ENCODE peak calls at places on chromosome 21, in four cellular contexts. P is AG04450; W is IMR-90; D is CD4-positive, CD25-positive, alpha-beta regulatory T cell. G is an unnamed sample. For H3K9me3, the result is how much of the 10 kb centered on the place peaks cover.

GRCh38 chr21:46116189-46116845 is 18.4 kb downstream of the COL6A2 start:
- DNase-seq in P (no peak), D (no peak), W (no peak), G (no peak)

GRCh38 chr21:35350965-35351364 is 301.9 kb upstream of the RUNX1 start:
- DNase-seq in D (no peak), W (peak), P (no peak), G (no peak)

GRCh38 chr21:46056450-46056903 is 41.4 kb upstream of the COL6A2 start:
- DNase-seq in D (no peak), W (peak), P (peak), G (no peak)

GRCh38 chr21:46500224-46500861 is 41.7 kb downstream of the DIP2A start:
- DNase-seq in P (no peak), D (peak), W (peak), G (no peak)

GRCh38 chr21:30463713-30464112 is 16.5 kb downstream of the KRTAP19-1 start:
- DNase-seq in P (no peak), W (no peak), D (peak), G (no peak)

GRCh38 chr21:45768011-45768740 is 124.7 kb downstream of the PCBP3 start:
- DNase-seq in P (no peak), W (peak), D (peak), G (no peak)

GRCh38 chr21:41802684-41803083 is 35.8 kb upstream of the RIPK4 start:
- DNase-seq in P (no peak), D (no peak), W (no peak), G (no peak)

GRCh38 chr21:41706263-41706639 is 60.6 kb downstream of the RIPK4 start:
- DNase-seq in W (no peak), D (no peak), P (no peak), G (no peak)

GRCh38 chr21:36320421-36321324 is 676 bp downstream of the MORC3 start:
- DNase-seq in P (peak), W (peak), D (peak), G (no peak)

GRCh38 chr21:15688809-15689208 is 41.0 kb upstream of the USP25 start:
- DNase-seq in D (peak), W (no peak), P (no peak), G (no peak)

GRCh38 chr21:46077674-46078101 is 20.2 kb upstream of the COL6A2 start:
- DNase-seq in P (no peak), D (no peak), W (no peak), G (no peak)

GRCh38 chr21:43267391-43268085 is 98.7 kb downstream of the CRYAA start:
- DNase-seq in W (no peak), P (no peak), D (no peak), G (no peak)

GRCh38 chr21:43585924-43586411 is 73.3 kb downstream of the HSF2BP start:
- DNase-seq in D (peak), W (peak), P (peak), G (no peak)

GRCh38 chr21:46100426-46100825 is 2.5 kb downstream of the COL6A2 start:
- DNase-seq in P (no peak), W (peak), D (no peak), G (no peak)

GRCh38 chr21:17829472-17829871 is 10.3 kb upstream of the C21orf91 start:
- DNase-seq in D (no peak), W (peak), P (peak), G (no peak)

GRCh38 chr21:26845066-26845749 is at the start of gene ADAMTS1:
- DNase-seq in W (peak), P (peak), D (no peak), G (no peak)

GRCh38 chr21:32710987-32711386 is 16.8 kb downstream of the SYNJ1 start:
- DNase-seq in D (no peak), W (no peak), P (no peak), G (no peak)

GRCh38 chr21:26473471-26473870 is 99.6 kb downstream of the CYYR1 start:
- DNase-seq in P (no peak), W (no peak), D (no peak), G (no peak)

GRCh38 chr21:46168659-46169386 is 13.4 kb upstream of the FTCD start:
- DNase-seq in P (no peak), W (no peak), D (no peak), G (no peak)

GRCh38 chr21:30209571-30209970 is 6.3 kb downstream of the CLDN8 start:
- DNase-seq in P (no peak), D (no peak), W (no peak), G (no peak)

GRCh38 chr21:46297311-46298082 is 11.4 kb downstream of the YBEY start:
- DNase-seq in D (no peak), W (no peak), P (no peak), G (no peak)

GRCh38 chr21:35294231-35294898 is 245.3 kb upstream of the RUNX1 start:
- DNase-seq in P (no peak), D (no peak), W (no peak), G (no peak)

GRCh38 chr21:45979651-45980050 is 1.9 kb upstream of the COL6A1 start:
- DNase-seq in P (no peak), W (no peak), D (no peak), G (no peak)

GRCh38 chr21:35571910-35572309 is 488.4 kb downstream of the SETD4 start:
- DNase-seq in P (no peak), W (no peak), D (no peak), G (no peak)

GRCh38 chr21:42552407-42553336 is 39.0 kb downstream of the SLC37A1 start:
- DNase-seq in P (no peak), W (no peak), D (no peak), G (no peak)

GRCh38 chr21:42362700-42363099 is 3.6 kb downstream of the TFF1 start:
- DNase-seq in P (no peak), D (no peak), W (no peak), G (no peak)

GRCh38 chr21:38766987-38767722 is 38.6 kb upstream of the ETS2 start:
- DNase-seq in D (peak), P (no peak), W (no peak), G (no peak)

GRCh38 chr21:36087362-36088138 is 17.7 kb downstream of the CBR1 start:
- DNase-seq in W (peak), P (no peak), D (no peak), G (no peak)

GRCh38 chr21:42601656-42602055 is 51.8 kb upstream of the PDE9A start:
- DNase-seq in D (no peak), P (no peak), W (no peak), G (no peak)

GRCh38 chr21:32719085-32719484 is 8.7 kb downstream of the SYNJ1 start:
- DNase-seq in D (no peak), W (no peak), P (no peak), G (no peak)

GRCh38 chr21:40118527-40118926 is 251.3 kb downstream of the PCP4 start:
- DNase-seq in W (no peak), P (no peak), D (no peak), G (no peak)

GRCh38 chr21:16534408-16535099 is 804.8 kb downstream of the USP25 start:
- DNase-seq in W (peak), D (no peak), P (no peak), G (no peak)

GRCh38 chr21:41631564-41632461 is 123.9 kb upstream of the TMPRSS2 start:
- DNase-seq in W (no peak), P (no peak), D (no peak), G (no peak)

GRCh38 chr21:28154121-28154520 is 838.6 kb downstream of the LTN1 start:
- DNase-seq in W (peak), P (no peak), D (no peak), G (no peak)

GRCh38 chr21:28156590-28156989 is 836.1 kb downstream of the LTN1 start:
- DNase-seq in D (no peak), P (no peak), W (no peak), G (no peak)

GRCh38 chr21:28160378-28160777 is 832.3 kb downstream of the LTN1 start:
- DNase-seq in P (no peak), D (no peak), W (no peak), G (no peak)

DNA sequence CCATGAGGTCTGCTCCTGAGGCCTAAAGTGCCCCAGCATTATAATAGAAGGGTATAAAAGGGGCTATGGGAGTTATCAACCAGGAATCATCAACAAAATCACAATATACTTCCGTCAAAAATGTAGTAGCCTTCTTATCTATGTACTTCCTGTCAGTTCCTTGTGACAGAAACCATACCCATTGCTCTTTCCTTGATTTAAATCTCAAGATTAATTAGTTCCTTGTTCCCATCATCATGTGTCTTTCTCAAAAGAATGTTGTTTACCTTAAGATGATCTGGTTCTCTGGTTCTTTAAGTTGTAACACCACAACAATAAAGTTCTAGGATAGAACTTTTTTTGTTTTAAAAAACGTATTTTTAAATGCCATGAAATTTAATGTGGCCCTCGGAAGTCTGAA is 833.3 kb downstream of the LTN1 start:
- DNase-seq in D (no peak), W (no peak), P (no peak), G (no peak)
- H3K9me3 ChIP-seq in D (under half), W (under half), P (under half), G (under half)

GRCh38 chr21:23245231-23245630 is 2247.0 kb downstream of the NCAM2 start:
- DNase-seq in P (no peak), D (no peak), W (no peak), G (no peak)
- H3K9me3 ChIP-seq in P (under half), D (under half), W (under half), G (under half)

DNA sequence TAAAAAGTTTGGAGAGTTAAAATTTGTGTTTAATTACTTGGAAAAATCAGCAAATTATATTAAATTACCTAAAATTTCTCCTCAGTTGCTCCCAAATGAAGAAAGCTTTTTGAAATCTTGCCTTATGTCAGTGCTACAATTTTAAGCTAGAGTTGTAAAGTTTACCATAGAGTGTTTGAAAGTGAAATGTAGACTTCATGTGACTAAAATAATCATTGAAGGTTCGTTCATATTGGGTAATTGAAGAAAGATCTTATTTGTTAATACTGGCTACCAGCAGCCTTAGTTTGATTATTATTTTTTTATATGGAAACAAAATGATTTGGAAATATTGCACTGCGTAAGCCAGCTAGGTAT is 4.4 kb downstream of the DYRK1A start:
- DNase-seq in P (no peak), W (no peak), D (no peak), G (no peak)
- H3K9me3 ChIP-seq in P (under half), W (under half), D (under half), G (under half)

GRCh38 chr21:31493350-31493880 is 149.4 kb upstream of the TIAM1 start:
- DNase-seq in P (no peak), D (no peak), W (no peak), G (no peak)
- H3K9me3 ChIP-seq in P (under half), D (under half), W (under half), G (under half)

GRCh38 chr21:28144089-28144488 is 848.6 kb downstream of the LTN1 start:
- DNase-seq in D (no peak), P (no peak), W (no peak), G (no peak)
- H3K9me3 ChIP-seq in D (under half), P (under half), W (under half), G (under half)

GRCh38 chr21:44596068-44596725 is 3.9 kb upstream of the KRTAP10-6 start:
- DNase-seq in W (no peak), D (no peak), P (no peak), G (no peak)
- H3K9me3 ChIP-seq in W (under half), D (under half), P (under half), G (under half)

GRCh38 chr21:34012640-34013039 is 60.7 kb upstream of the MRPS6 start:
- DNase-seq in D (no peak), P (no peak), W (no peak), G (no peak)

GRCh38 chr21:34006603-34007168 is 66.7 kb upstream of the MRPS6 start:
- DNase-seq in P (no peak), D (no peak), W (no peak), G (no peak)

GRCh38 chr21:34008618-34009017 is 64.8 kb upstream of the MRPS6 start:
- DNase-seq in W (no peak), D (no peak), P (no peak), G (no peak)

GRCh38 chr21:34009193-34009592 is 64.2 kb upstream of the MRPS6 start:
- DNase-seq in W (no peak), P (no peak), D (peak), G (no peak)

DNA sequence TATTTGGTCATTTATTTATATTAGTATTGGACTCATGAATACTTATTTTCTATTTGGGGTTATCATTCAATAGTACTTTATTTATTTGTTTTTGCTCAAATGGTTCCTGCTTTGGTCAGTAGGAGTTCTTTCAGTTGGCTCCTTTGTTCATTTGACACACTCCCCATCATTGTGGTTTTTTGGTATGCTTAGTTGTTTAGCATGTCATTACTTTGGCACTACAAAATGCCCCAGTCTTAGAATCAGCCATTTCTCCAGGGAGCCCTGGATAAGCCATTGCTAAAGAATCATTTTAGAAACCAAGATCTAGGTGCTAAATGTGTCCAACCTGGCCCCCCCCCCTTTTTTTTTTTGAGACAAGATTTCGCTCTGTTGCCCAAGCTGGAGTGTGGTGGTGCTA is 61.7 kb upstream of the MRPS6 start:
- DNase-seq in P (no peak), D (no peak), W (no peak), G (no peak)
- H3K9me3 ChIP-seq in P (under half), D (under half), W (under half), G (under half)

GRCh38 chr21:24894324-24894723 is 713.0 kb downstream of the MRPL39 start:
- DNase-seq in D (no peak), P (no peak), W (no peak), G (no peak)

GRCh38 chr21:24899138-24899537 is 708.1 kb downstream of the MRPL39 start:
- DNase-seq in W (no peak), P (no peak), D (no peak), G (no peak)

GRCh38 chr21:24896735-24897124 is 710.6 kb downstream of the MRPL39 start:
- DNase-seq in P (no peak), W (no peak), D (no peak), G (no peak)

GRCh38 chr21:24897883-24898282 is 709.4 kb downstream of the MRPL39 start:
- DNase-seq in D (no peak), W (no peak), P (no peak), G (no peak)

GRCh38 chr21:24895885-24896734 is 711.2 kb downstream of the MRPL39 start:
- DNase-seq in P (no peak), W (peak), D (no peak), G (no peak)
- H3K9me3 ChIP-seq in P (under half), W (under half), D (under half), G (under half)